ENCODE peak calls at places on chromosomes 5 and 9, in nine cellular contexts. One of them, this sample, is unnamed.

GRCh38 chr5:179230061-179230461 is 115.2 kb downstream of the ADAMTS2 start:
- DNase-seq in lung: no peak
- DNase-seq in epithelial cell of esophagus: no peak
- DNase-seq in esophagus squamous epithelium: no peak
- DNase-seq in GM23248: no peak
- DNase-seq in lower leg skin: no peak
- DNase-seq in brain microvascular endothelial cell: no peak
- DNase-seq in astrocyte: no peak
- DNase-seq in cardiac muscle cell: no peak
- DNase-seq in this sample: no peak

GRCh38 chr5:128007939-128008338 is 75.6 kb upstream of the SLC12A2 start:
- DNase-seq in esophagus squamous epithelium: no peak
- DNase-seq in epithelial cell of esophagus: no peak
- DNase-seq in lower leg skin: no peak
- DNase-seq in brain microvascular endothelial cell: no peak
- DNase-seq in lung: no peak
- DNase-seq in astrocyte: no peak
- DNase-seq in GM23248: no peak
- DNase-seq in cardiac muscle cell: no peak
- DNase-seq in this sample: no peak

GRCh38 chr5:92991681-92992472 is 589.1 kb downstream of the NR2F1-AS1 start:
- DNase-seq in brain microvascular endothelial cell: peak
- DNase-seq in astrocyte: peak
- DNase-seq in epithelial cell of esophagus: no peak
- DNase-seq in GM23248: peak
- DNase-seq in esophagus squamous epithelium: no peak
- DNase-seq in lung: no peak
- DNase-seq in lower leg skin: no peak
- DNase-seq in cardiac muscle cell: no peak
- DNase-seq in this sample: no peak

GRCh38 chr9:122370303-122370702 is 521 bp upstream of the PTGS1 start:
- DNase-seq in esophagus squamous epithelium: no peak
- DNase-seq in astrocyte: no peak
- DNase-seq in cardiac muscle cell: no peak
- DNase-seq in GM23248: no peak
- DNase-seq in lung: no peak
- DNase-seq in epithelial cell of esophagus: no peak
- DNase-seq in brain microvascular endothelial cell: no peak
- DNase-seq in lower leg skin: no peak
- DNase-seq in this sample: no peak

GRCh38 chr5:51567636-51568035 is 184.4 kb downstream of the ISL1 start:
- DNase-seq in epithelial cell of esophagus: peak
- DNase-seq in brain microvascular endothelial cell: no peak
- DNase-seq in GM23248: no peak
- DNase-seq in lower leg skin: no peak
- DNase-seq in astrocyte: no peak
- DNase-seq in esophagus squamous epithelium: no peak
- DNase-seq in cardiac muscle cell: no peak
- DNase-seq in lung: no peak
- DNase-seq in this sample: no peak

GRCh38 chr9:127805620-127806019 is 2.9 kb downstream of the FPGS start:
- DNase-seq in GM23248: peak
- DNase-seq in brain microvascular endothelial cell: no peak
- DNase-seq in epithelial cell of esophagus: peak
- DNase-seq in lower leg skin: no peak
- DNase-seq in lung: no peak
- DNase-seq in astrocyte: no peak
- DNase-seq in esophagus squamous epithelium: no peak
- DNase-seq in cardiac muscle cell: peak
- DNase-seq in this sample: no peak

GRCh38 chr9:121354141-121354540 is 15.9 kb downstream of the STOM start:
- DNase-seq in brain microvascular endothelial cell: peak
- DNase-seq in esophagus squamous epithelium: no peak
- DNase-seq in cardiac muscle cell: no peak
- DNase-seq in lower leg skin: no peak
- DNase-seq in epithelial cell of esophagus: no peak
- DNase-seq in GM23248: no peak
- DNase-seq in lung: no peak
- DNase-seq in astrocyte: no peak
- DNase-seq in this sample: no peak

GRCh38 chr5:133703935-133704334 is 91.6 kb upstream of the FSTL4 start:
- DNase-seq in GM23248: no peak
- DNase-seq in astrocyte: no peak
- DNase-seq in lower leg skin: no peak
- DNase-seq in epithelial cell of esophagus: no peak
- DNase-seq in brain microvascular endothelial cell: no peak
- DNase-seq in lung: no peak
- DNase-seq in cardiac muscle cell: no peak
- DNase-seq in esophagus squamous epithelium: no peak
- DNase-seq in this sample: no peak

GRCh38 chr5:141508440-141508807 is 19.5 kb downstream of the PCDHGC5 start:
- DNase-seq in epithelial cell of esophagus: no peak
- DNase-seq in esophagus squamous epithelium: no peak
- DNase-seq in cardiac muscle cell: no peak
- DNase-seq in lower leg skin: no peak
- DNase-seq in lung: no peak
- DNase-seq in brain microvascular endothelial cell: peak
- DNase-seq in astrocyte: no peak
- DNase-seq in GM23248: peak
- DNase-seq in this sample: no peak

GRCh38 chr5:141507387-141508091 is 18.7 kb downstream of the PCDHGC5 start:
- DNase-seq in astrocyte: peak
- DNase-seq in lower leg skin: no peak
- DNase-seq in epithelial cell of esophagus: no peak
- DNase-seq in brain microvascular endothelial cell: peak
- DNase-seq in GM23248: peak
- DNase-seq in lung: no peak
- DNase-seq in cardiac muscle cell: peak
- DNase-seq in esophagus squamous epithelium: no peak
- DNase-seq in this sample: no peak

GRCh38 chr5:141508808-141509611 is 20.1 kb downstream of the PCDHGC5 start:
- DNase-seq in esophagus squamous epithelium: no peak
- DNase-seq in brain microvascular endothelial cell: peak
- DNase-seq in cardiac muscle cell: peak
- DNase-seq in lung: peak
- DNase-seq in lower leg skin: peak
- DNase-seq in epithelial cell of esophagus: peak
- DNase-seq in astrocyte: peak
- DNase-seq in GM23248: peak
- DNase-seq in this sample: no peak

GRCh38 chr5:141504216-141504615 is 15.3 kb downstream of the PCDHGC5 start:
- DNase-seq in cardiac muscle cell: no peak
- DNase-seq in lung: no peak
- DNase-seq in epithelial cell of esophagus: no peak
- DNase-seq in GM23248: no peak
- DNase-seq in brain microvascular endothelial cell: no peak
- DNase-seq in astrocyte: no peak
- DNase-seq in lower leg skin: no peak
- DNase-seq in esophagus squamous epithelium: no peak
- DNase-seq in this sample: no peak

DNA sequence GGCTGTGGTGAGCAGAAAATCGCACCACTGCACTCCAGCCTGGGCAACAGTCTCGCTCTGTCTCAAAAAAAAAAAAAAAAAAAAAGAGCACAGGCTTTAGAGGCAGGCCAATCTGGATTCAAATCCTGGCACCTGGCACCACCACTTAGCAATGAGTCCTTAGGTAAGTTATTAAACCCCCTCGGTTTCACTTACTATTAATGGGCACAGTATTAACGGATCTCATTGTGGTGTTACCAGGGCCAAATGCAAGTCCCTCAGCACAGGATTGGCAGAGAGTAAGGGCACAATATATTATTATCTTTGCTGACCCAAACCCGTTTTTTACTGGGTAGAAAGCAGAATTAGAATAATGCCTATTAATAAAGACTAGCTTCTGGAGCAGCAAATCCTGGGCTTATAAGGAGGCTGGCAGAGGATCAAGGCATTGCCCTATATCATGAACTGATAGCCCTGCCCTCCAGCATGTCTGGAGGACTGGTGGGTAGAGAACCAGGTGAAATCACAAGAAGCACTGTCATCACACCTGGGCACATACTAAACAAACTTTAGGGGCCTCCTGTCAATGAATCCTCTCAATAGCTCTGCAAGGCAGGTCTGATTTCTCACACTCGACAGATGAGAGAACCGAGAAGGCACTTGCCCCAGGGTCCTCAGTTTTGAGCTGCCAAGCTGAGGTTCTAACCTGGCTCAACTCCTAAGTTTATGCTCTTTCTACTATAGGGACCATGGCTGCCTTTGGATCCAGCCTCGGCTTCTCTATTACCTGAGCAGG is 17.7 kb downstream of the PCDHGC5 start:
- DNase-seq in lung: no peak
- DNase-seq in cardiac muscle cell: no peak
- DNase-seq in astrocyte: no peak
- DNase-seq in esophagus squamous epithelium: no peak
- DNase-seq in GM23248: no peak
- DNase-seq in brain microvascular endothelial cell: no peak
- DNase-seq in lower leg skin: no peak
- DNase-seq in epithelial cell of esophagus: no peak
- DNase-seq in this sample: no peak
- H3K4me3 ChIP-seq in lung: no peak
- H3K4me3 ChIP-seq in cardiac muscle cell: no peak
- H3K4me3 ChIP-seq in astrocyte: no peak
- H3K4me3 ChIP-seq in esophagus squamous epithelium: no peak
- H3K4me3 ChIP-seq in GM23248: no peak
- H3K4me3 ChIP-seq in brain microvascular endothelial cell: no peak
- H3K4me3 ChIP-seq in lower leg skin: no peak
- H3K4me3 ChIP-seq in epithelial cell of esophagus: no peak
- H3K4me3 ChIP-seq in this sample: no peak

DNA sequence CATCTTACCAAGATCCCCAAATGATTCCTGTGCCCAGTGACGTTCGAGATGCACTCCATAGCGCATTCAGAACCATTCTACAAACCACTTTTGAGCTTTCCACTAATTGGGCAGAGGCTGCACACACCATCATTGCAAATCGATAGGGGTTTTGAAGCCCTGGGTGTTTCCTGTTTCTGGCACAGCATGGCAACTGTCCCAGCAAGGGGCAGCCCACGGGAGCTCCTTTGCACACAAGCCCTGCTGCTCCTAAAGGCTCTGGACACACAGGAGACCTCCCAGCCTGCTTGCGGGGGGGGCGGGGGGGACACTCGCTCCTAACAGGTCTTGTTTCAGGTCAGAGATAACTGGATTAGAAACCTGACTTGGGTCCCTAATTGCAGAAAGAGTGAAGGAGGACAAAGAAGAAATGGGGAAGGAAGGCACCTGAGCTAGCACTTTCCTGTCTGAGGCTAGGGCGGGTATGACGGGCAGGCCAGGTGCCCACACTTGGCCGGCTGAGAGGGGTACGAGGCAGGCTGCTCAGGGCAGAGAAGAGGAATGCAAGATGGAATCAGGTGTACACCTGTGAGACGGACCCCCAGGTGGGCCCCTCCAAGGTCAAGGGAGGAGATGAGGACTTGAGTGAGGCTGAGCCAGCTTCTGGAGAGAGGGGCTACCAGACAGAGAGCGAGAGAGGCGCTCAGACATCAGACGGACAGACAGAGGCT is 828 bp downstream of the FBP1 start:
- DNase-seq in astrocyte: no peak
- DNase-seq in GM23248: no peak
- DNase-seq in esophagus squamous epithelium: no peak
- DNase-seq in epithelial cell of esophagus: no peak
- DNase-seq in brain microvascular endothelial cell: no peak
- DNase-seq in cardiac muscle cell: no peak
- DNase-seq in lower leg skin: no peak
- DNase-seq in lung: no peak
- DNase-seq in this sample: no peak
- H3K4me3 ChIP-seq in astrocyte: peak
- H3K4me3 ChIP-seq in GM23248: no peak
- H3K4me3 ChIP-seq in esophagus squamous epithelium: peak
- H3K4me3 ChIP-seq in epithelial cell of esophagus: no peak
- H3K4me3 ChIP-seq in brain microvascular endothelial cell: no peak
- H3K4me3 ChIP-seq in cardiac muscle cell: peak
- H3K4me3 ChIP-seq in lower leg skin: peak
- H3K4me3 ChIP-seq in lung: peak
- H3K4me3 ChIP-seq in this sample: peak

GRCh38 chr9:19200234-19200633 is 30.3 kb upstream of the DENND4C start:
- DNase-seq in esophagus squamous epithelium: no peak
- DNase-seq in GM23248: no peak
- DNase-seq in epithelial cell of esophagus: no peak
- DNase-seq in astrocyte: no peak
- DNase-seq in lung: no peak
- DNase-seq in cardiac muscle cell: no peak
- DNase-seq in brain microvascular endothelial cell: no peak
- DNase-seq in lower leg skin: no peak
- DNase-seq in this sample: no peak

GRCh38 chr9:19198406-19198805 is 32.1 kb upstream of the DENND4C start:
- DNase-seq in cardiac muscle cell: no peak
- DNase-seq in GM23248: no peak
- DNase-seq in esophagus squamous epithelium: no peak
- DNase-seq in epithelial cell of esophagus: no peak
- DNase-seq in lower leg skin: no peak
- DNase-seq in lung: no peak
- DNase-seq in astrocyte: no peak
- DNase-seq in brain microvascular endothelial cell: no peak
- DNase-seq in this sample: no peak

GRCh38 chr9:19203058-19203457 is 27.4 kb upstream of the DENND4C start:
- DNase-seq in esophagus squamous epithelium: no peak
- DNase-seq in brain microvascular endothelial cell: no peak
- DNase-seq in cardiac muscle cell: no peak
- DNase-seq in lower leg skin: no peak
- DNase-seq in lung: no peak
- DNase-seq in GM23248: no peak
- DNase-seq in epithelial cell of esophagus: no peak
- DNase-seq in astrocyte: no peak
- DNase-seq in this sample: no peak

GRCh38 chr9:19199012-19199411 is 31.5 kb upstream of the DENND4C start:
- DNase-seq in brain microvascular endothelial cell: no peak
- DNase-seq in cardiac muscle cell: no peak
- DNase-seq in epithelial cell of esophagus: no peak
- DNase-seq in lower leg skin: no peak
- DNase-seq in astrocyte: no peak
- DNase-seq in esophagus squamous epithelium: no peak
- DNase-seq in GM23248: no peak
- DNase-seq in lung: no peak
- DNase-seq in this sample: no peak

DNA sequence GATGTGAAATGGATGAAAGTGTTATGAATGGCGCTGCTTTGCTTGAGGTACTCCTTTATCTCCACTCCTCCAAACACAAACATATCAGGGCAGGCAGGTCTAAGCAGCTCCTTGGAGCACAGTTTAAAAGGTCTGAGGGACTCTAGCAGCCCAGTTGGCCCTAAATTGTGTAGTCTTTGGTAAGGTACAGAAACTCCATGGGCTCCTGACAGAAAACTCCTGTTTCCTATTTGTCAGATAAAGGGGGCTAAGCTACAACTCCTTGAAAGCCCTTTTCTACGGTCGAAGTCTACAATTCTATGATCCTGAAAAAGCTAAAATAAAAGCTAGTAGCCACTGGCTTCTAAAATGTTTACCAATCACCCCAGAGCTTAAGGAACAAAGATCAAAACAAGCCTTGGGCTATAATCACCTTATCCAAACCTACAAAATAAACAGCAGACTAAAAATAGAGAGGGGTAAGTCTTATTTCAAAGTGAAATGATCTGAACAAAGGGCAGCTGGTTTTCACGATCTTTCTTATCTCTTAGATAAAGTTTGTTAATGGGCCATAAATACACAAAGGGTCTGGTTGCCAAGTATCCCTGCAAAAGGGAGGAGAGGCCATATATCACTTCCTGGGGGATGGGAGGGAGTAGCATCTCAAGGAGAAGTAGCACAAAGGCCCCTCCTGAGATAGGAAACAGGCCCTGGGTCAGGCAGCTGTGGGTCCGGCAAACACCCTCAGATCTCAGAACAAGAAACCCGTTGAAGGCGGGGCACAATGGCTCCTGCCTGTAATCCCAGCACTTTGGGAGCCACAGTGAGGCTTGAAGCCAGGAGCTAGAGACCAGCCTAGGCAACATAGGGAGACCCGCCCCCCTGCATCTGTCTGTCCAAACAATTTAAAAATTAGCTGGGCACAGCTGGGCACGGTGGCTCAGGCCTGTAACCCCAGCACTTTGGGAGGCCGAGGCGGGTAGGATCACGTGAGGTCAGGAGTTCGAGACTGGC is 28.3 kb upstream of the DENND4C start:
- DNase-seq in brain microvascular endothelial cell: no peak
- DNase-seq in lower leg skin: no peak
- DNase-seq in epithelial cell of esophagus: no peak
- DNase-seq in astrocyte: no peak
- DNase-seq in esophagus squamous epithelium: no peak
- DNase-seq in lung: no peak
- DNase-seq in cardiac muscle cell: peak
- DNase-seq in GM23248: no peak
- DNase-seq in this sample: no peak
- H3K4me3 ChIP-seq in brain microvascular endothelial cell: no peak
- H3K4me3 ChIP-seq in lower leg skin: no peak
- H3K4me3 ChIP-seq in epithelial cell of esophagus: no peak
- H3K4me3 ChIP-seq in astrocyte: no peak
- H3K4me3 ChIP-seq in esophagus squamous epithelium: no peak
- H3K4me3 ChIP-seq in lung: no peak
- H3K4me3 ChIP-seq in cardiac muscle cell: no peak
- H3K4me3 ChIP-seq in GM23248: no peak
- H3K4me3 ChIP-seq in this sample: no peak

GRCh38 chr5:169196059-169196458 is 104.9 kb downstream of the SLIT3 start:
- DNase-seq in lung: no peak
- DNase-seq in astrocyte: no peak
- DNase-seq in epithelial cell of esophagus: no peak
- DNase-seq in brain microvascular endothelial cell: no peak
- DNase-seq in GM23248: no peak
- DNase-seq in esophagus squamous epithelium: no peak
- DNase-seq in lower leg skin: no peak
- DNase-seq in cardiac muscle cell: no peak
- DNase-seq in this sample: no peak

GRCh38 chr5:169202969-169203368 is 98.0 kb downstream of the SLIT3 start:
- DNase-seq in brain microvascular endothelial cell: no peak
- DNase-seq in astrocyte: no peak
- DNase-seq in epithelial cell of esophagus: no peak
- DNase-seq in cardiac muscle cell: no peak
- DNase-seq in GM23248: peak
- DNase-seq in lung: no peak
- DNase-seq in esophagus squamous epithelium: no peak
- DNase-seq in lower leg skin: no peak
- DNase-seq in this sample: no peak

GRCh38 chr5:169197343-169197742 is 103.6 kb downstream of the SLIT3 start:
- DNase-seq in lung: no peak
- DNase-seq in epithelial cell of esophagus: peak
- DNase-seq in lower leg skin: no peak
- DNase-seq in GM23248: no peak
- DNase-seq in cardiac muscle cell: no peak
- DNase-seq in astrocyte: no peak
- DNase-seq in brain microvascular endothelial cell: no peak
- DNase-seq in esophagus squamous epithelium: no peak
- DNase-seq in this sample: no peak

GRCh38 chr5:169201597-169201996 is 99.3 kb downstream of the SLIT3 start:
- DNase-seq in epithelial cell of esophagus: peak
- DNase-seq in lower leg skin: no peak
- DNase-seq in esophagus squamous epithelium: no peak
- DNase-seq in brain microvascular endothelial cell: no peak
- DNase-seq in astrocyte: no peak
- DNase-seq in lung: no peak
- DNase-seq in cardiac muscle cell: no peak
- DNase-seq in GM23248: peak
- DNase-seq in this sample: no peak

GRCh38 chr5:169200086-169200778 is 100.7 kb downstream of the SLIT3 start:
- DNase-seq in lung: no peak
- DNase-seq in esophagus squamous epithelium: no peak
- DNase-seq in lower leg skin: no peak
- DNase-seq in astrocyte: no peak
- DNase-seq in GM23248: peak
- DNase-seq in brain microvascular endothelial cell: no peak
- DNase-seq in cardiac muscle cell: peak
- DNase-seq in epithelial cell of esophagus: no peak
- DNase-seq in this sample: no peak
- H3K4me3 ChIP-seq in lung: no peak
- H3K4me3 ChIP-seq in esophagus squamous epithelium: no peak
- H3K4me3 ChIP-seq in lower leg skin: no peak
- H3K4me3 ChIP-seq in astrocyte: no peak
- H3K4me3 ChIP-seq in GM23248: no peak
- H3K4me3 ChIP-seq in brain microvascular endothelial cell: no peak
- H3K4me3 ChIP-seq in cardiac muscle cell: no peak
- H3K4me3 ChIP-seq in epithelial cell of esophagus: no peak
- H3K4me3 ChIP-seq in this sample: no peak

This sample was measured in esophagus muscularis mucosa.